ENCODE peak calls at places on chromosomes 1 and 21, in five cellular contexts. O is neural crest cell, G is AG04450, S is GM06990, H is bronchial epithelial cell. P is an unnamed sample.

GRCh38 chr1:172401907-172402306 is 18.6 kb upstream of the C1orf105 start:
- DNase-seq in O (no peak), G (no peak), S (no peak), H (no peak), P (no peak)

GRCh38 chr1:33143181-33143580 is 38.7 kb downstream of the TRIM62 start:
- DNase-seq in O (no peak), G (peak), S (no peak), H (no peak), P (no peak)

GRCh38 chr1:54105736-54106269 is 47.0 kb downstream of the CDCP2 start:
- DNase-seq in O (no peak), G (no peak), S (no peak), H (no peak), P (no peak)

GRCh38 chr1:2968471-2968881 is 52.8 kb upstream of the ACTRT2 start:
- DNase-seq in O (no peak), G (no peak), S (no peak), H (no peak), P (no peak)

GRCh38 chr1:21338568-21339401 is 48.5 kb upstream of the ECE1 start:
- DNase-seq in O (no peak), G (peak), S (no peak), H (no peak), P (no peak)

GRCh38 chr1:232515706-232516105 is 114.2 kb downstream of the SIPA1L2 start:
- DNase-seq in O (no peak), G (no peak), S (no peak), H (no peak), P (no peak)

GRCh38 chr1:67018574-67018973 is 35.4 kb downstream of the SLC35D1 start:
- DNase-seq in O (no peak), G (no peak), S (no peak), H (no peak), P (no peak)

GRCh38 chr1:209650454-209650853 is 1.8 kb downstream of the LAMB3 start:
- DNase-seq in O (no peak), G (no peak), S (no peak), H (no peak), P (no peak)

GRCh38 chr1:107139833-107140702 is 771 bp upstream of the NTNG1 start:
- DNase-seq in O (peak), G (no peak), S (peak), H (peak), P (peak)

GRCh38 chr21:36854391-36854790 is 112.1 kb downstream of the HLCS start:
- DNase-seq in O (peak), G (no peak), S (no peak), H (peak), P (peak)

GRCh38 chr1:36094621-36095061 is 5.9 kb downstream of the ADPRS start:
- DNase-seq in O (no peak), G (no peak), S (no peak), H (no peak), P (no peak)

GRCh38 chr1:156727914-156728598 is at the start of gene METTL25B:
- DNase-seq in O (peak), G (no peak), S (peak), H (peak), P (peak)

GRCh38 chr1:193104496-193104905 is 713 bp downstream of the GLRX2 start:
- DNase-seq in O (peak), G (no peak), S (peak), H (peak), P (peak)

GRCh38 chr1:54312874-54313316 is 93.3 kb downstream of the SSBP3 start:
- DNase-seq in O (no peak), G (peak), S (no peak), H (peak), P (no peak)

GRCh38 chr1:78627321-78627720 is 7.1 kb downstream of the IFI44L start:
- DNase-seq in O (no peak), G (no peak), S (no peak), H (no peak), P (no peak)

GRCh38 chr1:10471411-10472219 is 714 bp downstream of the DFFA start:
- DNase-seq in O (no peak), G (no peak), S (no peak), H (peak), P (no peak)

GRCh38 chr21:44407493-44407892 is 47.8 kb upstream of the LRRC3 start:
- DNase-seq in O (no peak), G (no peak), S (no peak), H (no peak), P (no peak)

GRCh38 chr1:60655799-60656355 is 426.5 kb upstream of the NFIA start:
- DNase-seq in O (no peak), G (no peak), S (no peak), H (no peak), P (no peak)

GRCh38 chr1:238677567-238677966 is 708.8 kb upstream of the CHRM3 start:
- DNase-seq in O (no peak), G (no peak), S (no peak), H (peak), P (no peak)

GRCh38 chr1:81690881-81691453 is 109.8 kb upstream of the ADGRL2 start:
- DNase-seq in O (no peak), G (no peak), S (no peak), H (no peak), P (no peak)

GRCh38 chr21:34543017-34543416 is 31.0 kb upstream of the KCNE1 start:
- DNase-seq in O (no peak), G (no peak), S (no peak), H (no peak), P (no peak)

GRCh38 chr21:34545079-34545884 is 33.3 kb upstream of the KCNE1 start:
- DNase-seq in O (peak), G (no peak), S (peak), H (peak), P (peak)

GRCh38 chr21:34546556-34546955 is 34.5 kb upstream of the KCNE1 start:
- DNase-seq in O (no peak), G (no peak), S (no peak), H (no peak), P (no peak)

GRCh38 chr21:34548782-34549376 is 36.9 kb upstream of the KCNE1 start:
- DNase-seq in O (no peak), G (no peak), S (no peak), H (no peak), P (no peak)

GRCh38 chr21:34544032-34544496 is 32.1 kb upstream of the KCNE1 start:
- DNase-seq in O (peak), G (no peak), S (peak), H (peak), P (peak)
- TF ChIP-seq CTCF in O (peak), G (peak), S (peak), H (peak), P (no peak)

DNA sequence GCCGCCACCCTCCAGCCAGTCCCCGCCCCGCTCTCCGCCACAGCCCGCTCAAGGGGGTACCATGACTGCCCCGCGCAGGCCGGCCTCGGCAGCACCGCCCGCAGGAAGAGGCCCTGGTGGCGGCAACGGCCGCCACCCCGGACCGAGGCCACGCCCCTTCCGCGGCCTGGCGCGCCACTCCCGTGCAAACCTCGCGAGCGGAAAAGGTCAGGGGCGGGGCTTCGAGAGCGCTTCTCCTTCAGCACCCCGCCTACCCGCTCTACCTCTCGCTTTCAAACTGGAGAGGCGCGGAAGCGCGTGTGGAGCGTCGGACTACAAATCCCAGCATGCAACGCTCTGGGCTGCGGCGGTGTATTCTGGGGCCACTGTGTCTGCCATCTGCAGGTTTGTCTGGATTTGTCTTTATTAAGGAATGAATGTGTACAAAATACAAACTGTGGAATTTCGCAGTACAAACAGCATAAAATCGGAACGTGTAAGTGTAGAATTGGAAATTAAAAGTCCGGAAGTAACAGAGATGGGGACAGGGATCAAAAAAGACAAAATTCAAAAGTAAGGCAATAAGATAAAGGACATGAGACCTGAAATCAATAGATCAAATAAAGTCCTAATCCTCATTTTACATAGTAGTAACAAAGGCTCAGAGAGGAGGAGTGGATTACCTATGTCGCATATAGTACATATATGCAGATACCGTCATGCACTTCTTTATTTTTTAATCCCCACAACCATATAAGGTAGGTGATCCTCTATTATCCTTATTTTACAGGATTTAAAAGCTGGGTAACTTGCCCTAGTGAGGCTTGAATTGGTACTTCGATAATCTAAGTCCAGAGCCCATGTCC is 464 bp upstream of the ADSS2 start:
- DNase-seq in O (peak), G (peak), S (peak), H (peak), P (peak)
- TF ChIP-seq CTCF in O (peak), G (peak), S (peak), H (peak), P (peak)

GRCh38 chr21:34793471-34793870 is 124.7 kb downstream of the CLIC6 start:
- DNase-seq in O (no peak), G (no peak), S (no peak), H (no peak), P (no peak)
- TF ChIP-seq CTCF in O (no peak), G (no peak), S (no peak), H (no peak), P (no peak)

GRCh38 chr1:216310776-216311175 is 112.5 kb downstream of the USH2A start:
- DNase-seq in O (peak), G (peak), S (no peak), H (peak), P (peak)
- TF ChIP-seq CTCF in O (peak), G (peak), S (peak), H (peak), P (peak)

DNA sequence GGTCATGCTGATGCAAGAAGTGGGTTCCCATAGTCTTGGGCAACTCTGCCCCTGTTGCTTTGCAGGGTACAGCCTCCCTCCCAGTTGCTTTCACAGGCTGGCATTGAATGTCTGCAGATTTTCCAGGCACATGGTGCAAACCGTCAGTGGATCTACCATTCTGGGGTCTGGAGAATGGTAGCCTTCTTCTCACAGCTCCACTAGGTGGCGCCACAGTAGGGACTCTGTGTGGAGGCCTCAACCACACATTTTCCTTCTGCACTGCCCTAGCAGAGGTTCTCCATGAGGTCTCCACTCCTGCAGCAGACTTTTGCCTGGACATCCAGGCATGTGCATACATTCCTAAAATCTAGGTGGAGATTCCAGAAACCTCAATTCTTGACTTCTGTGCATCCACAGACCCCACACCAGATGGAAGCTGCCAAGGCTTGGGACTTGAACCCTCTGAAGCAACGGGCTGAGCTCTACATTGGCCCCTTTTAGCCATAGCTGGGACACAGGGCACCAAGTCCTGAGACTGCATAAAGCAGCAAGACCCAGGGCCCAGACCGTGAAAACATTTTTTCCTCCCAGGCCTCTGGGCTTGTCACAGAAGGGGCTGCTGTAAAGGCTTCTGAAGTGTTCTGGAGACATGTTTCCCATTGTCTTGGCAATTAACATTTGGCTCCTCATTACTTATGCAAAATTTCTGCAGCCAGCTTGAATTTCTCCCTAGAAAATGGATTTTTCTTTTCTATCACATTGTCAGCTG is 466.2 kb upstream of the PBX1 start:
- DNase-seq in O (no peak), G (no peak), S (no peak), H (no peak), P (no peak)
- TF ChIP-seq CTCF in O (peak), G (peak), S (no peak), H (peak), P (no peak)

GRCh38 chr1:92949937-92950817 is 11.1 kb downstream of the DIPK1A start:
- DNase-seq in O (no peak), G (no peak), S (no peak), H (peak), P (no peak)

GRCh38 chr1:92948071-92948470 is 13.2 kb downstream of the DIPK1A start:
- DNase-seq in O (no peak), G (no peak), S (no peak), H (peak), P (no peak)

GRCh38 chr1:92953491-92953890 is 7.8 kb downstream of the DIPK1A start:
- DNase-seq in O (no peak), G (no peak), S (no peak), H (no peak), P (peak)

GRCh38 chr1:92952714-92953113 is 8.5 kb downstream of the DIPK1A start:
- DNase-seq in O (no peak), G (no peak), S (no peak), H (no peak), P (no peak)

GRCh38 chr1:92951141-92951582 is 10.1 kb downstream of the DIPK1A start:
- DNase-seq in O (no peak), G (no peak), S (peak), H (peak), P (no peak)
- TF ChIP-seq CTCF in O (no peak), G (no peak), S (peak), H (no peak), P (no peak)

GRCh38 chr1:216562383-216562782 is 139.1 kb upstream of the USH2A start:
- DNase-seq in O (no peak), G (no peak), S (no peak), H (no peak), P (no peak)
- TF ChIP-seq CTCF in O (no peak), G (peak), S (peak), H (peak), P (no peak)

GRCh38 chr1:163163861-163164582 is 38.7 kb downstream of the RGS5 start:
- DNase-seq in O (no peak), G (peak), S (no peak), H (no peak), P (no peak)

GRCh38 chr1:163161337-163161736 is 41.4 kb downstream of the RGS5 start:
- DNase-seq in O (no peak), G (no peak), S (no peak), H (no peak), P (no peak)

GRCh38 chr1:163161841-163162240 is 40.9 kb downstream of the RGS5 start:
- DNase-seq in O (no peak), G (no peak), S (no peak), H (no peak), P (no peak)

GRCh38 chr1:163165119-163165518 is 37.6 kb downstream of the RGS5 start:
- DNase-seq in O (no peak), G (no peak), S (no peak), H (no peak), P (no peak)

DNA sequence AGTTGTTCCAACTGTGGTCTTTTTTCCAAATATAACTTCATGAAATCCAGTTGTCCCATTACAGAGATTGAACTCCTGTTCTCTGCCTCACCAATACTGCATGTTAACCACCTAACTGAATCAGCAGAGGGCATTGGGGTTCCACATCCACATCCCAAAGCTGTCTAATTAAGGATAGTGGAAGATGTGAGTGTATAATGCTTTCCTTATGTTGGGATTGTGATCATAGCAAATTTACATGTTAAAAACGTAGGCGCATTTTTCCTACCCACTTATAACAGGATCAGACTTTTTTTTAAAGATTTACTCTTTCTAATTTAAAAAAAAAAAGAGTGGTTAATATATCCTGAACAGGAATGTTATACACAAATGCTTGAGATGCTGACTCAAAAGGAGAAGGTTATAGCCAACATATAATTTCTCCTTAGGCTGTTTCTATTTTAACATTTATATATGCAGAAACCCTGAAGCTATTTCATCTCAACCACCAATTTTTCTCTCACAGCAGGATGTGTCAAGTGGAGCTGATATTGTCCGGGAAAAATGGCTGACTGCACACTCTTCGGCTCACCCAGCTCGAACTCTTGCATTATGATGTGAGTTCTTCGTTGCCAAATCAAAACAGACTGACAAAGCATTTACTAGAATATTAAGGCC is 40.3 kb downstream of the RGS5 start:
- DNase-seq in O (no peak), G (peak), S (no peak), H (no peak), P (no peak)
- TF ChIP-seq CTCF in O (no peak), G (peak), S (no peak), H (no peak), P (no peak)

DNA sequence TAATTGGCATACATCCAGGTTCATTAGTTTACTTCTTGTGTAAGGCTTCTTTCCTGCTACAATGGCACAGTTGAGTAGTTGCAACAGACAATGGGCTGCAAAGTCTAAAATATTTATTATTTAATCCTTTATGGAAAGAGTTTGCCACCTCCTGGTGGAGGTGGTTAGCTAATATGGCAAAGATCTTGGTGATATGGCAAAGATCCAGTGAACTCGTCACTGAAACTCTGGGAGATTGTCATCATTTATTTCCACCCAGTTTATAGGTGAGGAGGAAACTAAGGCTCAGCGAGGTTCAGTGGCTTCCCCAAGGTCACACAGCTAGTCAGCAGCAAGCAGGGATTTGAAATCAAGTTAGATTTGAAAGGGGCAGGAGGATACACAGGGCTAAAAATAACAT is 16.1 kb upstream of the IFFO2 start:
- DNase-seq in O (no peak), G (no peak), S (no peak), H (no peak), P (no peak)
- TF ChIP-seq CTCF in O (peak), G (peak), S (peak), H (peak), P (no peak)